ENCODE peak calls at places on chromosomes 6 and 20, in nine cellular contexts. U is RWPE1; E is heart left ventricle; L is uterus; V is H4; N is neuronal stem cell; P is NCI-H1092; T is progenitor cell of endocrine pancreas; C is activated naive CD4-positive, alpha-beta T cell. D is an unnamed sample.

GRCh38 chr6:166589334-166589731 is 2.9 kb upstream of the RAMACL start:
- DNase-seq in U (no peak), E (no peak), L (no peak), V (no peak), N (no peak), P (no peak), T (no peak), C (no peak), D (no peak)

GRCh38 chr6:63897459-63897858 is 261.9 kb downstream of the PHF3 start:
- DNase-seq in U (no peak), E (no peak), L (no peak), V (peak), N (no peak), P (no peak), T (no peak), C (no peak), D (no peak)

GRCh38 chr20:787827-788226 is 19.5 kb upstream of the SLC52A3 start:
- DNase-seq in U (no peak), E (no peak), L (no peak), V (no peak), N (no peak), P (no peak), T (no peak), C (no peak), D (no peak)

GRCh38 chr20:35285806-35286076 is 1.2 kb upstream of the EIF6 start:
- DNase-seq in U (no peak), E (no peak), L (no peak), V (no peak), N (no peak), P (no peak), T (no peak), C (no peak), D (no peak)

GRCh38 chr6:107488875-107489635 is 862 bp upstream of the SOBP start:
- DNase-seq in U (peak), E (peak), L (peak), V (no peak), N (no peak), P (peak), T (peak), C (no peak), D (peak)

GRCh38 chr20:53793783-53794383 is 200.2 kb upstream of the ZNF217 start:
- DNase-seq in U (peak), E (no peak), L (no peak), V (no peak), N (no peak), P (no peak), T (no peak), C (no peak), D (no peak)

GRCh38 chr6:37177950-37178517 is 8.1 kb downstream of the PIM1 start:
- DNase-seq in U (no peak), E (no peak), L (no peak), V (no peak), N (no peak), P (no peak), T (no peak), C (no peak), D (no peak)

GRCh38 chr6:98885330-98885729 is 51.0 kb downstream of the POU3F2 start:
- DNase-seq in U (no peak), E (no peak), L (no peak), V (no peak), N (no peak), P (no peak), T (no peak), C (no peak), D (no peak)

GRCh38 chr6:71387179-71387578 is 98.6 kb downstream of the OGFRL1 start:
- DNase-seq in U (no peak), E (no peak), L (no peak), V (no peak), N (no peak), P (no peak), T (no peak), C (no peak), D (no peak)

GRCh38 chr6:169640347-169640972 is 61.4 kb downstream of the WDR27 start:
- DNase-seq in U (no peak), E (no peak), L (peak), V (no peak), N (no peak), P (no peak), T (no peak), C (no peak), D (no peak)

GRCh38 chr20:63703976-63704748 is 3.6 kb downstream of the ARFRP1 start:
- DNase-seq in U (no peak), E (no peak), L (no peak), V (peak), N (no peak), P (no peak), T (no peak), C (no peak), D (no peak)

GRCh38 chr6:137351890-137352289 is 132.7 kb upstream of the IFNGR1 start:
- DNase-seq in U (no peak), E (no peak), L (no peak), V (no peak), N (no peak), P (no peak), T (no peak), C (no peak), D (no peak)

GRCh38 chr6:42339991-42340401 is 111.7 kb downstream of the TRERF1 start:
- DNase-seq in U (peak), E (no peak), L (no peak), V (no peak), N (no peak), P (no peak), T (no peak), C (no peak), D (no peak)

GRCh38 chr6:109406196-109406595 is 23.9 kb upstream of the CD164 start:
- DNase-seq in U (no peak), E (no peak), L (no peak), V (no peak), N (no peak), P (no peak), T (no peak), C (no peak), D (no peak)

GRCh38 chr20:4225778-4226177 is 210.4 kb upstream of the RNF24 start:
- DNase-seq in U (peak), E (peak), L (peak), V (peak), N (no peak), P (no peak), T (no peak), C (no peak), D (peak)

GRCh38 chr6:71983131-71983530 is 96.8 kb downstream of the RIMS1 start:
- DNase-seq in U (no peak), E (no peak), L (no peak), V (no peak), N (no peak), P (no peak), T (no peak), C (no peak), D (no peak)

GRCh38 chr6:69796081-69796626 is 656 bp downstream of the LMBRD1 start:
- DNase-seq in U (peak), E (no peak), L (no peak), V (peak), N (no peak), P (peak), T (no peak), C (no peak), D (peak)

GRCh38 chr20:59749293-59749680 is 144.9 kb downstream of the PHACTR3 start:
- DNase-seq in U (no peak), E (no peak), L (peak), V (no peak), N (no peak), P (no peak), T (no peak), C (no peak), D (no peak)

GRCh38 chr6:46246727-46247126 is 75.9 kb upstream of the ENPP5 start:
- DNase-seq in U (no peak), E (no peak), L (no peak), V (no peak), N (no peak), P (no peak), T (no peak), C (no peak), D (no peak)

GRCh38 chr6:131660195-131660594 is 23.1 kb downstream of the ENPP3 start:
- DNase-seq in U (no peak), E (no peak), L (no peak), V (no peak), N (no peak), P (no peak), T (no peak), C (no peak), D (no peak)

GRCh38 chr20:62021794-62022419 is 43.8 kb downstream of the TAF4 start:
- DNase-seq in U (no peak), E (no peak), L (no peak), V (no peak), N (no peak), P (no peak), T (no peak), C (no peak), D (no peak)

GRCh38 chr6:159832941-159833340 is 32.9 kb downstream of the PNLDC1 start:
- DNase-seq in U (no peak), E (no peak), L (no peak), V (no peak), N (no peak), P (no peak), T (no peak), C (no peak), D (no peak)

GRCh38 chr6:10558575-10558974 is 37.4 kb downstream of the GCNT2 start:
- DNase-seq in U (no peak), E (peak), L (no peak), V (no peak), N (no peak), P (no peak), T (no peak), C (no peak), D (no peak)

GRCh38 chr6:39452306-39452705 is 129.8 kb upstream of the KCNK16 start:
- DNase-seq in U (peak), E (no peak), L (no peak), V (peak), N (no peak), P (no peak), T (no peak), C (no peak), D (no peak)

GRCh38 chr20:32294071-32294470 is 16.6 kb downstream of the KIF3B start:
- DNase-seq in U (no peak), E (no peak), L (no peak), V (no peak), N (no peak), P (no peak), T (no peak), C (no peak), D (no peak)